ENCODE peak calls at places on chromosomes 5 and 9, in six cellular contexts. L is adrenal gland, T is cardiac fibroblast, Z is left lung, R is endothelial cell, K is Calu3. J is an unnamed sample.

GRCh38 chr5:44332360-44332971 is 56.8 kb downstream of the FGF10 start:
- DNase-seq in L (no peak), T (peak), Z (no peak), R (no peak), K (peak), J (no peak)

GRCh38 chr9:82031538-82032280 is 43.1 kb downstream of the SPATA31D1 start:
- DNase-seq in L (peak), T (peak), Z (no peak), R (no peak), K (peak), J (no peak)

GRCh38 chr5:69498384-69498783 is 5.8 kb downstream of the OCLN start:
- DNase-seq in L (no peak), T (no peak), Z (no peak), R (no peak), K (peak), J (no peak)

GRCh38 chr5:55897905-55898304 is 46.7 kb downstream of the IL31RA start:
- DNase-seq in L (no peak), T (peak), Z (peak), R (no peak), K (no peak), J (no peak)

GRCh38 chr5:32852535-32852934 is 141.4 kb downstream of the NPR3 start:
- DNase-seq in L (peak), T (peak), Z (no peak), R (no peak), K (peak), J (peak)

GRCh38 chr9:37408933-37409710 is 13.4 kb upstream of the GRHPR start:
- DNase-seq in L (no peak), T (no peak), Z (no peak), R (no peak), K (no peak), J (no peak)

GRCh38 chr5:124007675-124008398 is 495.9 kb downstream of the CSNK1G3 start:
- DNase-seq in L (no peak), T (peak), Z (no peak), R (no peak), K (no peak), J (no peak)

GRCh38 chr9:133715866-133716563 is 22.1 kb downstream of the SARDH start:
- DNase-seq in L (no peak), T (peak), Z (peak), R (peak), K (no peak), J (peak)

GRCh38 chr5:38648703-38649291 is 92.4 kb upstream of the LIFR start:
- DNase-seq in L (no peak), T (no peak), Z (no peak), R (no peak), K (peak), J (no peak)

GRCh38 chr5:160278356-160278755 is 34.0 kb downstream of the CCNJL start:
- DNase-seq in L (no peak), T (no peak), Z (no peak), R (no peak), K (no peak), J (no peak)

GRCh38 chr9:108053555-108054061 is 564.0 kb upstream of the KLF4 start:
- DNase-seq in L (peak), T (peak), Z (peak), R (no peak), K (no peak), J (no peak)

GRCh38 chr5:146818790-146819189 is 59.8 kb downstream of the PPP2R2B start:
- DNase-seq in L (peak), T (no peak), Z (no peak), R (no peak), K (no peak), J (no peak)

GRCh38 chr5:4079881-4080280 is 484.2 kb downstream of the IRX1 start:
- DNase-seq in L (no peak), T (no peak), Z (no peak), R (no peak), K (no peak), J (no peak)

GRCh38 chr5:143479394-143479793 is 75.9 kb upstream of the NR3C1 start:
- DNase-seq in L (no peak), T (no peak), Z (no peak), R (no peak), K (no peak), J (no peak)

GRCh38 chr5:109350537-109351270 is 59.1 kb downstream of the PJA2 start:
- DNase-seq in L (no peak), T (peak), Z (no peak), R (no peak), K (no peak), J (no peak)

GRCh38 chr5:169089343-169089742 is 211.6 kb downstream of the SLIT3 start:
- DNase-seq in L (no peak), T (no peak), Z (no peak), R (no peak), K (no peak), J (no peak)

GRCh38 chr9:78074385-78075291 is 43.0 kb upstream of the GNAQ start:
- DNase-seq in L (no peak), T (no peak), Z (no peak), R (no peak), K (no peak), J (no peak)

GRCh38 chr5:148014276-148014675 is 49.5 kb upstream of the SPINK5 start:
- DNase-seq in L (no peak), T (no peak), Z (no peak), R (no peak), K (no peak), J (no peak)

GRCh38 chr5:33738967-33739366 is 152.8 kb downstream of the ADAMTS12 start:
- DNase-seq in L (no peak), T (no peak), Z (no peak), R (no peak), K (no peak), J (no peak)

GRCh38 chr5:139740138-139740992 is 55.2 kb upstream of the PSD2 start:
- DNase-seq in L (no peak), T (no peak), Z (no peak), R (no peak), K (no peak), J (no peak)

GRCh38 chr5:153629027-153629426 is 138.6 kb downstream of the GRIA1 start:
- DNase-seq in L (peak), T (peak), Z (peak), R (peak), K (peak), J (peak)
- TF ChIP-seq CTCF in L (no peak), T (peak), Z (no peak), R (no peak), K (no peak), J (peak)

GRCh38 chr5:181120761-181121160 is 10.2 kb downstream of the OR2V1 start:
- DNase-seq in L (no peak), T (no peak), Z (no peak), R (no peak), K (no peak), J (no peak)

GRCh38 chr5:181120311-181120710 is 10.7 kb downstream of the OR2V1 start:
- DNase-seq in L (no peak), T (no peak), Z (no peak), R (no peak), K (no peak), J (no peak)

GRCh38 chr5:181124526-181124925 is 6.4 kb downstream of the OR2V1 start:
- DNase-seq in L (no peak), T (no peak), Z (no peak), R (no peak), K (no peak), J (no peak)

GRCh38 chr5:181119105-181119504 is 11.9 kb downstream of the OR2V1 start:
- DNase-seq in L (no peak), T (no peak), Z (no peak), R (no peak), K (no peak), J (no peak)

DNA sequence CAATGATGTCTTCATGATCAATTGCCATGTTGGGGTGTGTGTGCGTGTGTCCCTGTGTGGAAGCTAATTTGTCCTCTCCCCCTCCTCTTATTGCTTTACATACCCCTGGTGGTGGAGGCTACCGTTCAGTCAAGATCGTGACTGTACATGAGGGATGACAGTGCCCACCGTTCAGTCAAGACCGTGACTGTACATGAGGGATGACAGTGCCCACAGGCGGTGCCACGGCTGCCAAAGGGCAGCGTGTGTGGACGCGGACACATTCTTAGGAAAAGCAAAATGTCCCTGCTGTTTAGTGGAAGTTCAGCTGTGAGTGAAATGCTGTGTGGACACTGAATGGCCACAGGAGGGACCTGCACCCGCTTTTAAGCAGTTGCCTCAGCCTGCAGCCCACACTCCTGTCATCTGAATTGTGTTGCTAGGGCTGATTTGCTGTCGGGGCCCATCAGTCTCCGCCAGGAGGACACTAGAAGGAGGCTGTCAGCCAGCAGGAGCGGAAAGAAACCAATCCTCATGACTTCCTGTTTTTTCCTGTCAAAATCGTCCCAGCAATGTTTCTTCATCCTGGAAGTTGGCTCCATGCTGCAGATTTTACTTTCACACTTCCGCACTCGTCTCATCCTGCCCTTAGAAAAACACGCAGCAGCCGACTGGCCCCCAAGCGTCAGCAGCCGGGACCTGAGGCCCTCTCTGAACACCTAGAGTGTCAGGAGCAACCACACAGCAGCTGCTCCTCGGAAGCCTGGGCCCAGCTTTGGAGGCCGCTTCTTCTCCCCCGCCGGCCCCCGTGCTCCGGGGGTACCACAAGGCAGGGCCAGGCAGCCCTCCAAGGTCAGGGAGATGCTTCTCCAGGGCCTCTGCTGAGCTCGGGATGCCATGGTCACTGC is 9.1 kb downstream of the OR2V1 start:
- DNase-seq in L (peak), T (no peak), Z (no peak), R (no peak), K (no peak), J (no peak)
- TF ChIP-seq CTCF in L (no peak), T (no peak), Z (no peak), R (no peak), K (no peak), J (peak)

DNA sequence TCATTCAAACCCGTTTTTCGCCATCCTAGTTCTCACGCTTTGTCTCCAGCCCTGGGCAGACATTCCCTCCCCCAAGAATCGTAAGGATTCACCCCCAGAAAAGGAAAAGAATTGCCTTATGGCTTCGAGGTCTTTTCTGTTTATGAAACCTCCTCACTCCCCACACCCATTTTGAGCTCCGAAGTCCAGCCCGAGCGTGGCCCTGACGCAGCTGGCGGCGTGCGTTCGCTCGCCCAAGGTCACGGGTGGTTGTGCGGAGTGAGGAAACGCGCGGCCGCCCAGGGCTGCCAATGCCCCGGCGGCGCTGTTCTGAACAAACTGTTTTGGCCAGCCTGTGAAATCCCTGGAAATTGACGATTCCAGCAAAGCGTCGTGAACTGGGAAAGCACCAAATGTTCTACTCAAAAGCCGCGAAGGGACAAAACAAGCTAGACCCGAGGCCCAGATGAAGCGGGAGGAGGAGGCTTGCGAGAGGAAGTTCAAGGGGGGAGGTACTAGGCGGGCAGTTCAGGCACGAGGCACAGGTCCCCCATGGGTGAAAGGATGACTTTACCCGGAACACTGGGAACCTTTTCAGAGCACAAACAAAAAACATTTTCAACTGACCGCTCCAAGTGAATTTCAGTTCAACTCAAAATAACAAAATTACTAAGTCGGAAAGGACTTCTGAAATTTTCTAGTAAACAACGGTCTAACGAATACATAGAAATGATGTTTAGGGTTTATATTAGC is 683 bp upstream of the ZFAND5 start:
- DNase-seq in L (peak), T (peak), Z (peak), R (peak), K (peak), J (peak)
- TF ChIP-seq CTCF in L (peak), T (peak), Z (no peak), R (no peak), K (no peak), J (no peak)

GRCh38 chr5:129171194-129171944 is 76.8 kb downstream of the ISOC1 start:
- DNase-seq in L (no peak), T (no peak), Z (no peak), R (no peak), K (no peak), J (no peak)

GRCh38 chr5:129174447-129174846 is 79.9 kb downstream of the ISOC1 start:
- DNase-seq in L (no peak), T (peak), Z (no peak), R (no peak), K (no peak), J (no peak)

GRCh38 chr5:129177451-129177850 is 82.9 kb downstream of the ISOC1 start:
- DNase-seq in L (no peak), T (no peak), Z (no peak), R (no peak), K (no peak), J (no peak)

DNA sequence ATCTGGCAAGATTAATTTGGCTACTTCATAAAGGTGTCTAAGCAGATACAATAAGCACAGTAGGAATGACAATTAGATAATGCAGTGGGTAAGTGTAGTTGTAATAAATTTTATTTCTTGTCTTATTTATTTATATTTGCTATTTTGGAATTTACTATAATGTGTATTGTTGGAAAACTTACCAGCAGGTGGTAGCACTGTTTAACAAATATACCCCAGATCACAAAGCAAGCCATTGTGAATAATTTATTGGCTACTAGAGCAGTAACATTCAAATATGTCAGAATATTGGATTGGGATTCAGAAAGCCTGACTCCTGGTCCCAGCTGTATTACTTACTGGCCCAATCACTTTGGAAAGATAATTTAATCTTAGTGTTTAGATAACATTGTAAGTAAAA is 78.0 kb downstream of the ISOC1 start:
- DNase-seq in L (no peak), T (peak), Z (no peak), R (no peak), K (peak), J (no peak)
- TF ChIP-seq CTCF in L (peak), T (peak), Z (no peak), R (peak), K (no peak), J (peak)

GRCh38 chr9:132434875-132435274 is 24.9 kb downstream of the CFAP77 start:
- DNase-seq in L (no peak), T (no peak), Z (no peak), R (no peak), K (no peak), J (no peak)

GRCh38 chr9:132439153-132439552 is 29.1 kb downstream of the CFAP77 start:
- DNase-seq in L (no peak), T (no peak), Z (no peak), R (no peak), K (no peak), J (no peak)

GRCh38 chr9:132443951-132444615 is 34.1 kb downstream of the CFAP77 start:
- DNase-seq in L (no peak), T (no peak), Z (no peak), R (no peak), K (no peak), J (no peak)

DNA sequence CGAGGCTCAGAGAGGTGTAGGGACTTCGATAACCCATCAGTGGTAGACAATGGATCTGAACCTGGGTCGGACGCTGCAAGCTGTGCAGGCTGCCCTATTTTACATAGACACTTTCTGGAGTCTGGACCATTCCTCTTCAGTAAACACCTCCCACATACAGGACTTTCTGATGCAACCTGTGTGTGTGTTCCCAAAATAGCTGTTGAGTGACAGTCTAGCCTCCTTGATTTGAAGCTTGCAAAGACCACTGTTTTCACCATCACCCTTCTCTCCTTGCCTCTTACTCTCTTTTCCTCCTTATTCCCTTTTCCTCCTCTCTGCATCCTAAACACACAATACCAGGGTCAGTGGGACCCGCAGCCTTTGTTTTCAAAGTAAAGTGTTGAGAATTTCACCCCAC is 30.8 kb downstream of the CFAP77 start:
- DNase-seq in L (no peak), T (no peak), Z (no peak), R (no peak), K (no peak), J (no peak)
- TF ChIP-seq CTCF in L (no peak), T (no peak), Z (no peak), R (no peak), K (no peak), J (no peak)

GRCh38 chr5:425714-426113 is 17.3 kb upstream of the EXOC3 start:
- DNase-seq in L (no peak), T (peak), Z (no peak), R (no peak), K (peak), J (no peak)
- TF ChIP-seq CTCF in L (peak), T (no peak), Z (no peak), R (no peak), K (no peak), J (no peak)

DNA sequence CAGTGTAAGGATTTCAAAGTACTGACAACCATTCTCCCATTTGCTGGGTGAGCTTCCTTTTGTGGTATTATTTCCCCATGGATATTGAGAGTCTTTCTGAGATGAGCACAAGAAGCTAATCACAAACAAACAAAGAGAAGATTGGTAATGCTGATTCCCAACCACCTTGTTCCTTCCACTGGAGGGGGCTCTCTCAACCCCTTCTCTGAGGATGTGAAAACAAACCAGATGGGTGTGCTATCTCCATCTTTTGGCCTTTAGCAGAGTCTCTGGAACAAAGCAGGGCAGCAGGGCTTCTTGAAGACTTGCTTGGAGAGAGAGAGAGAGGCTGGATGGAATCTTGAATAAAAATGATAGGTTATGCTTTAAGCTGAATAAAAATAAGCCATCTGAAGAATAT is 576.7 kb upstream of the ZNF462 start:
- DNase-seq in L (peak), T (no peak), Z (no peak), R (peak), K (peak), J (peak)
- TF ChIP-seq CTCF in L (peak), T (no peak), Z (no peak), R (no peak), K (no peak), J (peak)

GRCh38 chr5:11719888-11720481 is 184.3 kb downstream of the CTNND2 start:
- DNase-seq in L (peak), T (no peak), Z (no peak), R (peak), K (peak), J (peak)
- TF ChIP-seq CTCF in L (peak), T (no peak), Z (no peak), R (peak), K (peak), J (peak)

GRCh38 chr9:73151653-73152382 is at the start of gene ANXA1:
- DNase-seq in L (no peak), T (peak), Z (no peak), R (no peak), K (peak), J (no peak)

GRCh38 chr9:73152953-73153352 is 1.3 kb downstream of the ANXA1 start:
- DNase-seq in L (no peak), T (no peak), Z (no peak), R (no peak), K (no peak), J (no peak)

GRCh38 chr9:73153793-73154227 is 2.1 kb downstream of the ANXA1 start:
- DNase-seq in L (no peak), T (peak), Z (no peak), R (no peak), K (peak), J (no peak)

GRCh38 chr9:73154271-73154670 is 2.6 kb downstream of the ANXA1 start:
- DNase-seq in L (no peak), T (no peak), Z (no peak), R (no peak), K (no peak), J (no peak)

DNA sequence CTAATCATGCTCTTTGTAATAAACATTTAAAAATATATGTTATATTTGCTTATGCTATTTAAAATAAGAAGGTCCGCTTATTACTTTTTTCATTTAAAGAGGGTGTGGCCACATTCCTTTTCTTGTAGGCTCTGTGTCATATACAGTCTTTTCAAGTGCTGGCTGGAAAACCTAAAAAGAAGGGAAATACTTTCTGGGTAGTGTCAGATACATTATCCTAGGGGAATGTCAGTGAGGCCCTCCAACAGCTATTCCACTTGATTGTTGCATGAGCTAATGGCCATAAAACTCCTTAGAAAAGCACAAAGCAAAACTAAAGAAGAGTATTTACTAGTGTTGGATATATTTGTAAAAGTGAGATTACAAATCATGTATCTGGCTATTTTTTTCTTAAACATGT is 780 bp downstream of the ANXA1 start:
- DNase-seq in L (no peak), T (peak), Z (no peak), R (no peak), K (no peak), J (no peak)
- TF ChIP-seq CTCF in L (no peak), T (no peak), Z (no peak), R (no peak), K (no peak), J (no peak)